ENCODE peak calls at places on chromosomes 2 and 18, in seven cellular contexts. Z, M, V, N, U, P and W are unnamed samples. For H3K4me1 and H3K36me3, the result is how much of the 10 kb centered on the place peaks cover.

GRCh38 chr18:49149011-49149410 is 198.2 kb upstream of the SMAD7 start:
- DNase-seq in Z (no peak), M (no peak), V (no peak), N (no peak), U (no peak), P (no peak), W (no peak)

GRCh38 chr2:68849579-68850030 is 21.6 kb downstream of the BMP10 start:
- DNase-seq in Z (no peak), M (no peak), V (no peak), N (no peak), U (no peak), P (no peak), W (peak)

GRCh38 chr2:235521844-235522243 is 28.0 kb downstream of the AGAP1 start:
- DNase-seq in Z (peak), M (no peak), V (no peak), N (no peak), U (no peak), P (no peak), W (no peak)

GRCh38 chr2:217054791-217055190 is 194.9 kb upstream of the TNP1 start:
- DNase-seq in Z (peak), M (no peak), V (no peak), N (no peak), U (no peak), P (no peak), W (no peak)

GRCh38 chr2:212505583-212505982 is 33.0 kb downstream of the ERBB4 start:
- DNase-seq in Z (no peak), M (no peak), V (no peak), N (no peak), U (no peak), P (no peak), W (no peak)

GRCh38 chr2:140539506-140539905 is 1591.3 kb downstream of the LRP1B start:
- DNase-seq in Z (no peak), M (no peak), V (no peak), N (no peak), U (no peak), P (no peak), W (no peak)

GRCh38 chr18:67266591-67267237 is 249.8 kb downstream of the DSEL start:
- DNase-seq in Z (peak), M (no peak), V (no peak), N (no peak), U (no peak), P (no peak), W (no peak)

GRCh38 chr18:79884963-79885728 is 66.3 kb downstream of the SLC66A2 start:
- DNase-seq in Z (no peak), M (no peak), V (no peak), N (no peak), U (no peak), P (no peak), W (peak)

GRCh38 chr2:209423562-209424541 is at the start of gene MAP2:
- DNase-seq in Z (peak), M (peak), V (peak), N (peak), U (peak), P (peak), W (no peak)

GRCh38 chr2:9803023-9803805 is 40.1 kb upstream of the TAF1B start:
- DNase-seq in Z (peak), M (no peak), V (no peak), N (no peak), U (no peak), P (peak), W (no peak)

GRCh38 chr18:8979258-8979988 is 123.1 kb upstream of the NDUFV2 start:
- DNase-seq in Z (no peak), M (no peak), V (no peak), N (no peak), U (no peak), P (no peak), W (no peak)
- H3K4me1 ChIP-seq in Z (under half), M (under half), V (under half), N (under half), U (under half), P (under half), W (under half)

GRCh38 chr18:59928201-59928600 is 28.4 kb downstream of the PMAIP1 start:
- DNase-seq in Z (no peak), M (no peak), V (no peak), N (no peak), U (no peak), P (no peak), W (no peak)

GRCh38 chr18:59929621-59930295 is 30.0 kb downstream of the PMAIP1 start:
- DNase-seq in Z (peak), M (no peak), V (no peak), N (no peak), U (no peak), P (no peak), W (no peak)

GRCh38 chr18:59923539-59924196 is 23.9 kb downstream of the PMAIP1 start:
- DNase-seq in Z (no peak), M (no peak), V (no peak), N (no peak), U (no peak), P (no peak), W (peak)

GRCh38 chr18:59926131-59926530 is 26.3 kb downstream of the PMAIP1 start:
- DNase-seq in Z (no peak), M (no peak), V (no peak), N (no peak), U (no peak), P (no peak), W (peak)

DNA sequence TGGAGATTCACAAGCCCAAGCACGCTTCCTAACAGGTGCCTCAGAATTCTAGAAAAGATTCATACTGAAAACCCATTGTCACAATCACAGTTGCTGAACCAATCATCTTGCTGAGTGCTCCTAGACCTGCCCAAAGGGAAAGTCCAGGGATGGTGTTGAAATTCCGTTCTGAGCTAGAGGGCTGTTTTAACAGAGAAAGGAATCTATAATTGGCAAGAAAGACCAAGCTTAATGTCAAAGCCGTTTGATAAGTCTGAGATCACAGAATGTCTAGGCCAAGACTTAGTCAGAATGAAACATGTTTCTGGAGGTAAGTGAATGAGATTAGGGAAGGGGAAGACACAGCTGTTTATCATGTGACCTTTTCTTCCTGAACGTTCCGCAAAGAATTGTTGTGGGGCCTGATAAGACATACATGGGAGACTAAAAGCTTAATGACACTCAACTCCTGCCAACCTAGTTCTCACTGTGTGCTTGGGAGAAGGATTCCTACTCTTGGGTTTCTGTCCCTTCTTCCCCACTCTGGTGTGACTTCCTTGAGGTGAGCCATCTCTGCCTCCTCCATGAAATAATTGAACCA is 27.5 kb downstream of the PMAIP1 start:
- DNase-seq in Z (peak), M (no peak), V (no peak), N (no peak), U (no peak), P (no peak), W (no peak)
- H3K36me3 ChIP-seq in Z (under half), M (under half), V (under half), N (under half), U (under half), P (under half), W (under half)

GRCh38 chr2:102069311-102069974 is 73.1 kb upstream of the IL1R1 start:
- DNase-seq in Z (no peak), M (no peak), V (peak), N (no peak), U (no peak), P (no peak), W (no peak)

GRCh38 chr2:102065675-102066252 is 74.0 kb downstream of the IL1R2 start:
- DNase-seq in Z (peak), M (no peak), V (no peak), N (no peak), U (no peak), P (peak), W (no peak)

GRCh38 chr2:102063948-102064678 is 72.4 kb downstream of the IL1R2 start:
- DNase-seq in Z (peak), M (peak), V (peak), N (peak), U (no peak), P (peak), W (peak)

GRCh38 chr2:102064679-102065674 is 73.2 kb downstream of the IL1R2 start:
- DNase-seq in Z (peak), M (no peak), V (no peak), N (no peak), U (no peak), P (no peak), W (peak)

DNA sequence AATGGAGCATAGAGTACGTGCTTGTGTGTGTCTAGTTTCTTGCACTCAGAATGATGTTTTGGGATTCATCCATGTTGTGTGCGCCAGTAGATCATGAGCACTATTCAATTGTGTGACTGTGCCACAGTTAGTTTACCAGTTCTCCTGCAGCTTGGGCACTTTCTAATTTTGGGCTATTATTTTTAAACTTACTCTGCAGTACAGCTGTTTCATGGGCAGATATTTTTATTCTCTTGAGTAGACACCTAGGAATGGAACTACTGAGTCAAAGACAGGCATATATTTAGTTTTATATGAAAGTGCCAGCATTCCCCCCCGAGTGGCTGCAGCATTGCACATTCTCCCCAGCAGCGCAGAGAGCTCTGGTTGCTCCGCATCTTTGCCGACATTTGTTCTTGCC is 74.8 kb downstream of the IL1R2 start:
- DNase-seq in Z (no peak), M (no peak), V (no peak), N (no peak), U (no peak), P (no peak), W (no peak)
- H3K4me1 ChIP-seq in Z (half or more), M (under half), V (half or more), N (half or more), U (under half), P (under half), W (half or more)

DNA sequence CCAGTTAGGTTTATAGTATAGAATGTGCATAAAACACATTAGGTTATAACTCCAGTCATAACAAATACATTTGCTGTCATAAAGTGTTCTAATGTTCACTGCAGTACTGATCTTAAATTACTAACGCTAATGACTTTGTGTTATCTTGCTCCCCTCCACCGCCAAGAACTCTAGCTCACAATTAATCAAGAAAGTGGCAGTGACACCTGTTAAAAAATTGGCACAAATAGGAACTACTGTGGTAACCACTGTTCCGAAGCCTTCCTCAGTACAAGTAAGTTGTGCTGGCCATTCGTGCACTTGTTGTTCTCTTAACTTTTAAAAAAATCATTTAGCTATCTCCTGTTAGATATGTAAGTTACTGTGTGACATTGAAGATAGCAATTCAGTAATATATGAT is 41.1 kb downstream of the TAF4B start:
- DNase-seq in Z (no peak), M (no peak), V (no peak), N (no peak), U (no peak), P (no peak), W (no peak)
- H3K36me3 ChIP-seq in Z (under half), M (under half), V (under half), N (under half), U (under half), P (under half), W (under half)

GRCh38 chr2:128313076-128313836 is 5.4 kb downstream of the HS6ST1 start:
- DNase-seq in Z (peak), M (no peak), V (no peak), N (no peak), U (no peak), P (peak), W (peak)
- H3K4me1 ChIP-seq in Z (under half), M (under half), V (half or more), N (half or more), U (under half), P (under half), W (half or more)

DNA sequence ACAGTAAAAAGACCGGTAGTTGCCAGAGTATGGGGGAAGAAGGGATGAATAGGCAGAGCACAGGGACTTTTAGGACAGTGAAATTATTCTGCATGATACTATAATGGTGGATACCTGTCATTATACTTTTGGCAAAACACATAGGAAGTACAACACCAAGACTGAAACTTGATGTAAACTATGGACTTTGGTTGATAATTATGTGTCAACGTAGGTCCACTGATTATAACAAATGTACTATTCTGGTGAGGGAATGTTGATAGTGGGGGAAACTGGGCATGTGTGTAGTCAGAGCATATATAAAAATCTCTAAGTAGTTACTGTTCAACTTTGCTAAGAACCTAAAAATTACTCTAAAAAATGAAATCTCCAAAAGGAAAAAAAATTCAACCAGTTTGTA is 629.7 kb downstream of the CCDC85A start:
- DNase-seq in Z (no peak), M (no peak), V (no peak), N (no peak), U (no peak), P (no peak), W (no peak)
- H3K36me3 ChIP-seq in Z (under half), M (under half), V (under half), N (under half), U (under half), P (under half), W (under half)

GRCh38 chr18:75531851-75532241 is 104.3 kb upstream of the SMIM21 start:
- DNase-seq in Z (no peak), M (peak), V (no peak), N (no peak), U (no peak), P (no peak), W (peak)
- H3K4me1 ChIP-seq in Z (under half), M (under half), V (under half), N (under half), U (under half), P (under half), W (under half)